ENCODE peak calls at places on chromosome 17, in eight cellular contexts. J is heart right ventricle; H is PC-3; G is CD4-positive, alpha-beta memory T cell; K is pancreas; L is effector memory CD4-positive, alpha-beta T cell; I is CD8-positive, alpha-beta memory T cell; F is AG10803. S is an unnamed sample.

GRCh38 chr17:76538281-76538931 is 897 bp upstream of the CYGB start:
- DNase-seq in J (no peak), H (no peak), G (no peak), K (no peak), L (no peak), I (no peak), F (no peak), S (no peak)

GRCh38 chr17:37493249-37494027 is 3.7 kb downstream of the DUSP14 start:
- DNase-seq in J (no peak), H (peak; percentile 86), G (no peak), K (no peak), L (no peak), I (no peak), F (peak; percentile 99), S (no peak)

GRCh38 chr17:80962356-80963329 is 29.0 kb upstream of the CHMP6 start:
- DNase-seq in J (no peak), H (no peak), G (no peak), K (no peak), L (no peak), I (no peak), F (no peak), S (no peak)

GRCh38 chr17:49993423-49994037 is 1.5 kb downstream of the DLX3 start:
- DNase-seq in J (no peak), H (peak; percentile 40), G (no peak), K (peak; percentile 71), L (no peak), I (no peak), F (no peak), S (no peak)

GRCh38 chr17:76734080-76734840 is 2.9 kb downstream of the SRSF2 start:
- DNase-seq in J (no peak), H (no peak), G (no peak), K (no peak), L (no peak), I (no peak), F (no peak), S (peak; percentile 20)

GRCh38 chr17:38443356-38444026 is 15.2 kb downstream of the ARHGAP23 start:
- DNase-seq in J (no peak), H (no peak), G (no peak), K (no peak), L (no peak), I (no peak), F (no peak), S (no peak)

GRCh38 chr17:61467416-61468262 is 15.4 kb downstream of the TBX4 start:
- DNase-seq in J (no peak), H (peak; percentile 59), G (no peak), K (no peak), L (no peak), I (no peak), F (peak; percentile 40), S (no peak)

GRCh38 chr17:1180958-1181768 is 1.4 kb upstream of the ABR start:
- DNase-seq in J (no peak), H (no peak), G (no peak), K (no peak), L (no peak), I (no peak), F (no peak), S (no peak)

GRCh38 chr17:74968361-74968780 is 4.2 kb downstream of the HID1 start:
- DNase-seq in J (no peak), H (peak; percentile 87), G (no peak), K (no peak), L (no peak), I (no peak), F (no peak), S (no peak)

GRCh38 chr17:63679214-63679613 is 20.7 kb downstream of the LIMD2 start:
- DNase-seq in J (no peak), H (no peak), G (no peak), K (no peak), L (no peak), I (no peak), F (no peak), S (no peak)

GRCh38 chr17:81020767-81021497 is 14.0 kb upstream of the BAIAP2 start:
- DNase-seq in J (peak; percentile 74), H (no peak), G (no peak), K (no peak), L (no peak), I (no peak), F (peak; percentile 53), S (no peak)

DNA sequence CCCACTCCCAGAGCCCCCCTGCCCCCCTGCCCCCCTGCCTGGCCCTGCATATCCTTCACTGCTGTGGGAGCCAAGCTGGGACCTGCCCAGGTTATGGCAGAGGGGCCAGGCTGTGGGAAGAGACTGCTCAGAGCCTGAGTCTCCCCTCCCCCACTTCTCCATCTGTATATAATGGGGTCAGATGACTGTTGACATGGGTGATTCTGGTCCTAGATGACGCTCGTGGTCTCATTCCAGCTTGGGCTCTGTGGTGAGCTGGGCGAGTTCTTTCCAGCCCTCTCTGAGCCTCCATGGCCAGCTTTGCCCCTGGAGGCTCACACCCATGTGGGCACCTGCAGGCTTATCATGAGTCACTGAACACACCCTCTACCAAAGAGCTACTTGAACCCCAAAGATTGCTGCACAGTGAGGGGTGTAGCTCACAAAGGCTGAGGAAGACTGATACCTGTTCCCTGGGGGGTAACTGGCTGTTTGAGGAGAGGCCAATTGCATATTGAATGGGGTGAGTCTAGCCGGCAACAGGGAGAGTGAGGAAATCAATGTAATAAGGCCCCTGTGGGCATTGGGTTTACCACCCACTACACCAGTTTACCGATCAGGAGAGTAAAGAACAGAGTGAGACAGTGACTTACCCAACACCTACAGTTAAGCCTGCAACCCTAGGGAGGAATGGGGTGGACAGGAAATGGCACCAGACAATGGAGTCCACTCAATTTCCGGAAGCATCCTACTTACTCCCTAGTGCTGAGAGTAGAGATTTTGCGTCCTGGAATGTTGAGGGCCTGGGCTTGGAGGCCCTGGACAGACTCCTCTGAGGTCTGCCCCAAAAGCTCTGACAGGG is 4.2 kb upstream of the SREBF1 start:
- DNase-seq in J (no peak), H (peak; percentile 31), G (no peak), K (no peak), L (no peak), I (peak; percentile 32), F (peak; percentile 51), S (no peak)
- H3K4me3 ChIP-seq in J (peak overlapping the region; percentile 32), H (peak overlapping the region; percentile 60), G (peak overlapping the region; percentile 69), K (peak overlapping the region; percentile 26), L (no peak overlapping the region), I (no peak overlapping the region), F (peak overlapping the region; percentile 61), S (no peak overlapping the region)

GRCh38 chr17:12977008-12977751 is 40.6 kb downstream of the ELAC2 start:
- DNase-seq in J (no peak), H (no peak), G (no peak), K (no peak), L (no peak), I (no peak), F (peak; percentile 53), S (no peak)
- H3K4me3 ChIP-seq in J (no peak overlapping the region), H (no peak overlapping the region), G (no peak overlapping the region), K (no peak overlapping the region), L (no peak overlapping the region), I (no peak overlapping the region), F (no peak overlapping the region), S (no peak overlapping the region)

GRCh38 chr17:42287305-42288077 is 807 bp upstream of the STAT5A start:
- DNase-seq in J (peak; percentile 55), H (no peak), G (peak; percentile 37), K (no peak), L (no peak), I (peak; percentile 43), F (peak; percentile 34), S (peak; percentile 53)
- H3K4me3 ChIP-seq in J (peak overlapping the region; percentile 51), H (no peak overlapping the region), G (peak overlapping the region; percentile 86), K (peak overlapping the region; percentile 76), L (peak overlapping the region; percentile 61), I (peak overlapping the region; percentile 65), F (peak overlapping the region; percentile 54), S (peak overlapping the region; percentile 74)

GRCh38 chr17:7446669-7447068 is 1.8 kb downstream of the CHRNB1 start:
- DNase-seq in J (no peak), H (no peak), G (no peak), K (no peak), L (no peak), I (no peak), F (no peak), S (no peak)

GRCh38 chr17:7443499-7444485 is 1.1 kb upstream of the CHRNB1 start:
- DNase-seq in J (no peak), H (peak; percentile 50), G (no peak), K (no peak), L (no peak), I (no peak), F (peak; percentile 21), S (no peak)

GRCh38 chr17:7442142-7442541 is 2.7 kb upstream of the CHRNB1 start:
- DNase-seq in J (no peak), H (no peak), G (no peak), K (no peak), L (no peak), I (no peak), F (no peak), S (no peak)

GRCh38 chr17:7444682-7445010 is 215 bp upstream of the CHRNB1 start:
- DNase-seq in J (no peak), H (no peak), G (no peak), K (no peak), L (no peak), I (no peak), F (no peak), S (no peak)

GRCh38 chr17:7445011-7445927 is at the start of gene CHRNB1:
- DNase-seq in J (peak; percentile 87), H (no peak), G (peak; percentile 42), K (peak; percentile 90), L (no peak), I (peak; percentile 46), F (no peak), S (no peak)
- H3K4me3 ChIP-seq in J (peak within 1 kb of the TSS; percentile 33), H (no peak within 1 kb of the TSS), G (peak within 1 kb of the TSS; percentile 11), K (peak within 1 kb of the TSS; percentile 63), L (peak within 1 kb of the TSS; percentile 32), I (no peak within 1 kb of the TSS), F (peak within 1 kb of the TSS; percentile 37), S (peak within 1 kb of the TSS; percentile 37)

GRCh38 chr17:39740357-39741111 is 2.8 kb downstream of the GRB7 start:
- DNase-seq in J (no peak), H (peak; percentile 82), G (no peak), K (no peak), L (no peak), I (no peak), F (peak; percentile 29), S (no peak)

GRCh38 chr17:39738568-39738901 is 797 bp downstream of the GRB7 start:
- DNase-seq in J (no peak), H (peak; percentile 48), G (peak; percentile 69), K (peak; percentile 75), L (peak; percentile 53), I (peak; percentile 67), F (no peak), S (peak; percentile 43)

GRCh38 chr17:39737761-39738567 is at the start of gene GRB7:
- DNase-seq in J (no peak), H (peak; percentile 73), G (no peak), K (peak; percentile 91), L (no peak), I (no peak), F (no peak), S (no peak)

GRCh38 chr17:39739020-39739884 is 1.5 kb downstream of the GRB7 start:
- DNase-seq in J (no peak), H (peak; percentile 72), G (no peak), K (peak; percentile 85), L (no peak), I (no peak), F (peak; percentile 12), S (no peak)

GRCh38 chr17:39739885-39740356 is 2.2 kb downstream of the GRB7 start:
- DNase-seq in J (no peak), H (peak; percentile 28), G (no peak), K (no peak), L (no peak), I (no peak), F (no peak), S (no peak)
- H3K4me3 ChIP-seq in J (no peak overlapping the region), H (peak overlapping the region; percentile 88), G (no peak overlapping the region), K (peak overlapping the region; percentile 79), L (no peak overlapping the region), I (no peak overlapping the region), F (no peak overlapping the region), S (no peak overlapping the region)